ENCODE peak calls at places on chromosomes 11 and 22, in ten cellular contexts. O is coronary artery, A is lower lobe of right lung, N is heart left ventricle, J is astrocyte of the cerebellum, S is dorsolateral prefrontal cortex, V is psoas muscle, Y is BE2C, P is stomach, H is mesothelial cell of epicardium. I is an unnamed sample.

GRCh38 chr11:30526558-30526957 is 59.6 kb downstream of the MPPED2 start:
- DNase-seq in O (no peak), A (no peak), N (no peak), J (no peak), S (no peak), V (no peak), Y (no peak), P (no peak), H (no peak), I (no peak)

GRCh38 chr11:10742460-10743208 is 8.4 kb upstream of the CTR9 start:
- DNase-seq in O (no peak), A (no peak), N (no peak), J (peak), S (no peak), V (no peak), Y (peak), P (no peak), H (no peak), I (no peak)

GRCh38 chr11:6402061-6402470 is 11.8 kb downstream of the SMPD1 start:
- DNase-seq in O (no peak), A (no peak), N (no peak), J (no peak), S (no peak), V (no peak), Y (no peak), P (no peak), H (no peak), I (no peak)

GRCh38 chr22:49983148-49984042 is 22.8 kb downstream of the PIM3 start:
- DNase-seq in O (no peak), A (peak), N (peak), J (no peak), S (no peak), V (peak), Y (peak), P (no peak), H (no peak), I (no peak)

GRCh38 chr22:36852056-36852973 is 8.5 kb upstream of the NCF4 start:
- DNase-seq in O (no peak), A (no peak), N (no peak), J (no peak), S (no peak), V (no peak), Y (no peak), P (no peak), H (no peak), I (no peak)

GRCh38 chr11:118902336-118903203 is 18.9 kb downstream of the CXCR5 start:
- DNase-seq in O (no peak), A (no peak), N (no peak), J (no peak), S (no peak), V (no peak), Y (peak), P (no peak), H (no peak), I (no peak)

GRCh38 chr22:49483281-49483905 is 344.3 kb downstream of the BRD1 start:
- DNase-seq in O (peak), A (no peak), N (no peak), J (no peak), S (no peak), V (no peak), Y (no peak), P (no peak), H (no peak), I (no peak)

GRCh38 chr11:66851251-66851620 is 5.6 kb upstream of the LRFN4 start:
- DNase-seq in O (no peak), A (peak), N (no peak), J (no peak), S (no peak), V (no peak), Y (no peak), P (no peak), H (no peak), I (no peak)

GRCh38 chr11:132008872-132009271 is 638.5 kb downstream of the NTM start:
- DNase-seq in O (no peak), A (no peak), N (no peak), J (no peak), S (no peak), V (no peak), Y (no peak), P (no peak), H (no peak), I (no peak)

GRCh38 chr11:13126430-13126829 is 117.3 kb downstream of the RASSF10 start:
- DNase-seq in O (no peak), A (no peak), N (no peak), J (peak), S (no peak), V (no peak), Y (no peak), P (peak), H (no peak), I (no peak)

GRCh38 chr22:22362939-22363338 is 118.4 kb downstream of the VPREB1 start:
- DNase-seq in O (no peak), A (no peak), N (no peak), J (no peak), S (no peak), V (no peak), Y (no peak), P (no peak), H (no peak), I (no peak)

GRCh38 chr11:92045325-92045724 is 179.3 kb upstream of the FAT3 start:
- DNase-seq in O (no peak), A (no peak), N (no peak), J (no peak), S (no peak), V (no peak), Y (no peak), P (no peak), H (no peak), I (no peak)

GRCh38 chr11:126337472-126338241 is 17.8 kb upstream of the ST3GAL4 start:
- DNase-seq in O (no peak), A (no peak), N (no peak), J (no peak), S (no peak), V (no peak), Y (peak), P (no peak), H (no peak), I (no peak)

GRCh38 chr22:24149191-24149590 is 32.1 kb upstream of the SUSD2 start:
- DNase-seq in O (no peak), A (no peak), N (no peak), J (no peak), S (no peak), V (no peak), Y (no peak), P (no peak), H (no peak), I (no peak)

DNA sequence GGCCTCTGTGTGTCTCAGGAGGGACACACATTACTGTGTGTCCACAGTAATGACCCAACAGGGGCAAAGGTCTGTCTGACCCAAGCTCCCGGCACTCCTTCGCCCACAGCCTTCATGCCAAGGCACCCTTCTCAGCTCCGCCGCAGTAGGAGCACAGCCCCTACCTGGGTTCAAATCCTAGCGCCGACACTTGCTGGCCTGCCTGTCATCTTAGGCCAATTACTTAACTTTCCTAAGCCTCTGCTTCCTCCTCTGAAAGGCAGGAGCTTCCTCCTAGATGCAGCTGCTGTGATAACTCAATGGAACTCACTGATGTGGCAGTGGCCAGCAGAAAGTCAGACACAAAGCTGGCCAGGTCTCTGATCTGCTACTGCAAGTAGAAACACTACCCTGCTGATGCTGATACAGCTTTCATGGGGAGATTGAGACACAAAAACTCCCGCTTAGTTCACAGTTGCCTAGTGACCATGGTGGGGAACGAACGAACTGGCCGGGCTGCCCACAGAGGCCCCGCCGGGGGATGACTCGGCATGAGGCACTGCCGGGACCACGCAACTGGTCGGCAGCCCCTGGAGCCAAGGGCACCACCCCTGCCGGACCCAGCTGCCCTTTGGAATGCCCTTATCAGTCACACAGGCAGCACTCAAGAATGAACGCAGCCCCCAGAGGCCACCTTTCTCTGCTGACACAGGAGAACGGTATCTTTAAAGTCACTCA is 8.1 kb downstream of the EHD1 start:
- DNase-seq in O (peak), A (no peak), N (peak), J (no peak), S (no peak), V (peak), Y (no peak), P (no peak), H (no peak), I (no peak)
- TF ChIP-seq CTCF in O (no peak), A (no peak), N (no peak), J (no peak), S (no peak), V (no peak), Y (no peak), P (no peak), H (no peak), I (no peak)

DNA sequence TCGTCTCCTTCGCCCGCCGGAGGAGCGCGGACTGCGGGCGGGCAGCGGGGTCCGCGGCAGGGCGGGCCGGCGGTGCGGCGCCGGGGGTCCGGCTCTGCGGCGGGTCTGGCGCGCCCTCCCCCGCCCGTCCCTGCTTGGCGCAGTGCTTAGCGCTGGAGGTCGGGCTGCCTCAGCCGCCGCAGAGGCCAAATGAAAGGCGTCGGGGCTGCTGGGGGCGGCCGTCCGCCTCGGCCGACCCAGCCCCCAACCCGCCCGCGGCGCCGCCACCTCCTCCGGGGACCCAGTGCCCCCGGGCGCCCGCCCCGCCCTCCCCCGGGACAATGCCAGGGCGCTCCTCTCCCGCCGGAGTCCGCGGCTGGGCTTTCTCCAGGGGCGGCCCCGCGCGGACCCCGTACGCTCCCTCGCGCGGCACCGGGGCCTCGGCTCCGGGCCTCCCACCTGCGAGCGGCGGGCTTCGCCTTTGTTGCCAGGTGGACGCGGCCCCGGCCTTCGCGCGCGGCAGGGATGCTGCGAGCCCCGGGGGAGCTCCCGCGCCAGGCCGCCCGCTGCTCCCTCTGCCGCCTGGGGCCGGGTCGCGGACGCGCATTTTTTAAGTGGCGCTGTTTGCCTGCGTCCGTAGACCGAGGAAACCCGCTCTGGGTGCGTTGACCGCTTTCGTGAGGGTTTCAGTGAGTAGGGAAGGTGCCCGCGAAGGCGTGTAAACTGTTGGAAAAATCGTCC is 575 bp downstream of the APLP2 start:
- DNase-seq in O (peak), A (peak), N (peak), J (no peak), S (no peak), V (peak), Y (peak), P (peak), H (peak), I (no peak)
- TF ChIP-seq CTCF in O (no peak), A (peak), N (no peak), J (no peak), S (peak), V (no peak), Y (peak), P (no peak), H (no peak), I (no peak)

GRCh38 chr11:129391350-129391749 is 15.7 kb downstream of the BARX2 start:
- DNase-seq in O (no peak), A (no peak), N (no peak), J (no peak), S (no peak), V (no peak), Y (no peak), P (no peak), H (no peak), I (no peak)
- TF ChIP-seq CTCF in O (no peak), A (no peak), N (no peak), J (no peak), S (no peak), V (no peak), Y (no peak), P (no peak), H (no peak), I (no peak)

DNA sequence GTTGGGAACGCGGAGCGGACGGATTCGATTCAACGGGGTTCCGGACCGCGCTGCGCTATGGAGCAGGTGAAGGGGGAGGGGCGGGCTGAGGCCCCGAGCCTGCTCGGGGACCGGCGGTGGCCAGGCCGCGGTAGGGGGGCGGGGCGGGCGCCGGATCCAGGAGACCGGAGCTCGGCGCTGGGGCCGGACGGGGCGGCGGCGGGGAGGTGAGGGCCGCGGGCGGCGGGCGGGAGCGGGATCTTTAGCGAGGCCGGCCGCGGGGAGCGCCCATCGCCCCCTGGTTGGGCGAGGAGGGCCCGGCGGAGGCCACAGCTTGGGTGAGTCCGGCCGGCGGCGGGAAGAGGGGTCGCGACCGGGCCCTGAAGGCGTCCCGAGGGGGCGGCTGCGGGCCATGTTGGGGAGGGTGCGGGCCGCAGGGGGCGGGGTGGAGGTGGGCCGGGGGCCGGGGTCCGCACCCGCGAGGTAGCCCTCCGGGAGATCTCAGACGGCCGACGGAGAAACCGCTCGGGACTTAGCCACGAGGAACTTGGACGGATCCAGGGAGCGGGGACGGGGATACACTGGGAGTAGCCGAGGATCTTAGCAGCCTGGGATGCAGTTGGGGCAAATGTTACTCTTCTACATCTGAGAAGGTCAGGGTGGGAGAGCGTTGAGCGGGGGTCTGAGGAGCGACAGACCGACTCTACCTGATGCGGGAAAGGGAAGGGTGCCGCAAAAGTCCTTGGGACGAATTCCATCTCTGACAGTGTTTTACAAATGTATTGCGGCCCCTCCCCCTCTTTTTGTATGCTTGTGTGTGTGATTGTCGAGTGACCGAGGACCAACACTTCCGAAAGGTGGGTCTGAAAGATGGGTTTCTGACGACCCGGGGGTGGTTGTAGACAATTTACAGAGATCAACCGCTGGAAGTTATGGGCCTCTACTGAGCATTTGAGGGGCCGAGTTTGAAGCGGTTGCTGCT is 514 bp downstream of the STIP1 start:
- DNase-seq in O (no peak), A (no peak), N (no peak), J (no peak), S (no peak), V (no peak), Y (no peak), P (no peak), H (no peak), I (no peak)
- TF ChIP-seq CTCF in O (no peak), A (no peak), N (no peak), J (no peak), S (no peak), V (peak), Y (no peak), P (no peak), H (no peak), I (peak)